ENCODE peak calls at places on chromosome 6, in nine cellular contexts. Z is lower lobe of right lung; M is CD8-positive, alpha-beta T cell; E is uterus; I is neural progenitor cell; A is psoas muscle; F is heart right ventricle; P is brain microvascular endothelial cell; G is sigmoid colon. T is an unnamed sample. For H3K27me3, the result is how much of the 10 kb centered on the place peaks cover.

GRCh38 chr6:13375360-13375878 is 47.1 kb upstream of the TBC1D7 start:
- DNase-seq in A (no peak), F (no peak), P (no peak), G (no peak), Z (no peak), I (no peak), M (no peak), E (no peak), T (no peak)

GRCh38 chr6:163367388-163368183 is 46.9 kb upstream of the QKI start:
- DNase-seq in I (no peak), F (no peak), E (no peak), G (no peak), M (no peak), P (no peak), A (no peak), Z (peak), T (no peak)

GRCh38 chr6:84774174-84775158 is 10.1 kb upstream of the TBX18 start:
- DNase-seq in F (peak), A (peak), E (no peak), M (no peak), P (peak), G (no peak), I (peak), Z (peak), T (peak)

GRCh38 chr6:152233547-152234320 is 403.4 kb downstream of the SYNE1 start:
- DNase-seq in G (no peak), E (no peak), A (no peak), P (no peak), M (no peak), I (no peak), F (no peak), Z (no peak), T (no peak)

GRCh38 chr6:107657755-107658461 is 166.2 kb downstream of the SCML4 start:
- DNase-seq in Z (peak), I (no peak), P (peak), M (peak), E (peak), A (peak), F (peak), G (peak), T (no peak)

GRCh38 chr6:7185561-7185960 is 77.8 kb downstream of the RREB1 start:
- DNase-seq in Z (no peak), P (no peak), A (no peak), G (no peak), I (no peak), E (no peak), F (no peak), M (no peak), T (no peak)

GRCh38 chr6:170449231-170449630 is 103.9 kb downstream of the PSMB1 start:
- DNase-seq in A (no peak), E (no peak), G (no peak), M (no peak), P (no peak), Z (no peak), I (no peak), F (no peak), T (no peak)

GRCh38 chr6:124069230-124069815 is 265.7 kb downstream of the NKAIN2 start:
- DNase-seq in I (no peak), E (no peak), F (no peak), Z (no peak), M (no peak), G (no peak), A (no peak), P (no peak), T (no peak)

GRCh38 chr6:154352898-154353585 is 3.6 kb downstream of the IPCEF1 start:
- DNase-seq in Z (no peak), F (no peak), M (no peak), E (no peak), G (no peak), I (no peak), P (no peak), A (no peak), T (no peak)

GRCh38 chr6:45377041-45377554 is 636 bp downstream of the SUPT3H start:
- DNase-seq in F (no peak), M (no peak), G (no peak), I (no peak), A (no peak), Z (no peak), E (no peak), P (no peak), T (no peak)

GRCh38 chr6:132133734-132134490 is 182.7 kb upstream of the CCN2 start:
- DNase-seq in G (peak), F (no peak), I (no peak), Z (peak), P (peak), A (no peak), M (no peak), E (no peak), T (no peak)

GRCh38 chr6:120260713-120261112 is 911.2 kb upstream of the MAN1A1 start:
- DNase-seq in M (no peak), F (no peak), G (no peak), I (no peak), P (no peak), E (no peak), A (no peak), Z (no peak), T (no peak)

GRCh38 chr6:1500874-1501273 is 108.8 kb upstream of the FOXC1 start:
- DNase-seq in M (no peak), E (no peak), G (no peak), P (no peak), I (no peak), A (no peak), Z (no peak), F (no peak), T (no peak)

GRCh38 chr6:170291271-170292110 is 613 bp upstream of the DLL1 start:
- DNase-seq in P (no peak), Z (peak), G (peak), M (no peak), E (peak), I (peak), F (peak), A (peak), T (peak)

GRCh38 chr6:73285674-73286283 is 22.8 kb upstream of the KHDC1 start:
- DNase-seq in Z (no peak), F (no peak), A (no peak), G (no peak), I (peak), M (no peak), P (peak), E (no peak), T (no peak)

GRCh38 chr6:124995131-124995530 is 32.9 kb downstream of the RNF217 start:
- DNase-seq in P (no peak), Z (no peak), M (no peak), E (no peak), F (no peak), I (no peak), G (no peak), A (no peak), T (no peak)

GRCh38 chr6:34301408-34301807 is 52.6 kb upstream of the SMIM29 start:
- DNase-seq in F (peak), M (no peak), A (peak), I (no peak), Z (no peak), E (peak), P (peak), G (peak), T (no peak)

GRCh38 chr6:126696921-126697693 is 357.2 kb downstream of the CENPW start:
- DNase-seq in P (no peak), F (no peak), G (no peak), E (no peak), M (no peak), Z (peak), A (peak), I (no peak), T (no peak)

GRCh38 chr6:51644426-51644825 is 443.0 kb downstream of the PKHD1 start:
- DNase-seq in A (no peak), I (no peak), M (no peak), P (no peak), E (no peak), F (no peak), Z (no peak), G (no peak), T (no peak)

GRCh38 chr6:125512621-125513020 is 210.9 kb upstream of the HDDC2 start:
- DNase-seq in E (no peak), A (no peak), M (no peak), P (no peak), G (no peak), Z (no peak), F (no peak), I (peak), T (no peak)

GRCh38 chr6:83371428-83371827 is 59.4 kb downstream of the ME1 start:
- DNase-seq in E (no peak), Z (no peak), I (no peak), A (no peak), G (no peak), M (no peak), P (peak), F (no peak), T (no peak)

GRCh38 chr6:24431045-24431451 is 28.3 kb downstream of the MRS2 start:
- DNase-seq in G (no peak), P (peak), Z (no peak), F (no peak), I (peak), E (no peak), A (no peak), M (no peak), T (no peak)

GRCh38 chr6:158837684-158838625 is 18.8 kb upstream of the EZR start:
- DNase-seq in I (peak), A (no peak), F (no peak), M (no peak), E (no peak), G (peak), Z (no peak), P (no peak), T (no peak)

GRCh38 chr6:39681566-39682250 is 43.5 kb downstream of the KIF6 start:
- DNase-seq in P (peak), A (no peak), G (no peak), F (no peak), M (no peak), Z (no peak), I (no peak), E (no peak), T (no peak)

GRCh38 chr6:39684790-39685485 is 40.3 kb downstream of the KIF6 start:
- DNase-seq in Z (no peak), A (no peak), P (no peak), I (no peak), F (no peak), E (no peak), G (no peak), M (no peak), T (no peak)

GRCh38 chr6:39686980-39687379 is 38.2 kb downstream of the KIF6 start:
- DNase-seq in Z (no peak), G (no peak), A (no peak), E (no peak), I (no peak), F (no peak), M (no peak), P (no peak), T (no peak)

GRCh38 chr6:39688494-39688893 is 36.7 kb downstream of the KIF6 start:
- DNase-seq in I (no peak), P (peak), Z (no peak), F (no peak), E (no peak), G (no peak), A (no peak), M (no peak), T (no peak)

DNA sequence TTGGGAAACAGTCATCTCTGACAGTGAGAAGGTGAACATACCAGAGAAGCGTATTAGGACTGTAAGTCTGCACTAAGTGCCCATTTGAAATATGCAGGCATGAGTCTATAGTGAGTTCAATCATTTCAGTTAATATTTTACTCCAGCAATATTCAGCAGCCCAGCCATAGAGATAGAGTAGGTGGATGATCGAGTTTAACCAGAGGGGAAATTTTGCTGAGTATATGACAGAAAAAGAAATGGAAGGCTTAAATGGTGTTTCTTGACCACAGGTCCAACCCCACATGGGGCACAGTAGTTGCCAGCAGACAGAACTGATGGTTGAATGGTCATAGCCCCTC is 39.8 kb downstream of the KIF6 start:
- DNase-seq in M (no peak), I (no peak), E (no peak), A (no peak), F (no peak), P (no peak), Z (no peak), G (no peak), T (no peak)
- H3K27me3 ChIP-seq in M (under half), I (under half), E (under half), A (under half), F (under half), P (under half), Z (under half), G (under half), T (under half)

DNA sequence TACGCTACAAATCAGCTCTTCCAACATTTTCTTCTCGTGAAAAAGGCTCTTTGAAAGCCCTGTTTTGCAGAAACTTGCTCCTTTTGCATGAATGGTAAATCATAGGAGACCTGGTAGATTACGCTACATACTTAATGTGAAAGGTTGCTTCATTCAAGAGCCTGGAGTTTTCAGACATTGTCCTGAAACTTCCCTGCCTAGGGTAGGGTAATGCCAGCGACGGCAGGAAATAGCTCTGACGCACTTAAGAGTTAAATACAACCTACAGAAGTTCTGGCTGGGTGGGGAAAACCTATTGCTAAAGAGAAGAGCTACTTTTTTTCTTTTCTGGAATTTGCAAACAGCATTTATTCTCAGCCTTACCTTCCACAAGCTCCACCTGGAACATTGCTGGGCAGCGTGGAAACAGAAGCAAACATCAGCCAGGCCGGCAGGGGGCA is 144.5 kb downstream of the LPA start:
- DNase-seq in Z (no peak), M (no peak), I (no peak), F (no peak), A (no peak), E (no peak), P (no peak), G (no peak), T (no peak)
- TF ChIP-seq CTCF in Z (peak), M (no peak), I (peak), F (peak), A (peak), E (peak), P (peak), G (peak), T (no peak)

GRCh38 chr6:110170081-110170480 is 9.4 kb downstream of the WASF1 start:
- DNase-seq in M (no peak), P (no peak), G (no peak), F (no peak), A (no peak), Z (no peak), I (no peak), E (no peak), T (no peak)
- H3K4me3 ChIP-seq in M (no peak), P (no peak), G (no peak), F (no peak), A (no peak), Z (no peak), I (no peak), E (no peak), T (no peak)

GRCh38 chr6:33211136-33211535 is 2.8 kb downstream of the RING1 start:
- DNase-seq in M (no peak), P (no peak), Z (no peak), I (no peak), A (no peak), G (no peak), F (no peak), E (no peak), T (no peak)
- H3K27me3 ChIP-seq in M (under half), P (under half), Z (under half), I (half or more), A (under half), G (under half), F (under half), E (under half), T (under half)